ENCODE peak calls at places on chromosomes 11 and 22, in four cellular contexts. R is K562, Y is WTC11, B is SK-N-SH. M is an unnamed sample.
A peak's percentile ranks its signal among the peaks of the same experiment; 100 is the strongest.

GRCh38 chr22:19464975-19465374 is 14.0 kb downstream of the UFD1 start:
- DNase-seq in B (no peak), R (no peak), Y (no peak), M (no peak)

GRCh38 chr22:50301581-50301991 is 5.9 kb downstream of the PLXNB2 start:
- DNase-seq in R (no peak), B (peak; percentile 91), Y (no peak), M (no peak)

GRCh38 chr11:100861221-100861620 is 174.1 kb downstream of the ARHGAP42 start:
- DNase-seq in R (no peak), B (no peak), Y (no peak), M (no peak)

GRCh38 chr11:17734418-17734911 is at the start of gene KCNC1:
- DNase-seq in R (peak; percentile 46), B (peak; percentile 93), Y (peak; percentile 62), M (no peak)

GRCh38 chr22:26546282-26546681 is 34.0 kb upstream of the TFIP11 start:
- DNase-seq in B (no peak), R (no peak), Y (no peak), M (no peak)

GRCh38 chr11:14132312-14132711 is 169.8 kb downstream of the SPON1 start:
- DNase-seq in B (peak; percentile 44), R (no peak), Y (no peak), M (no peak)

GRCh38 chr11:44607987-44608386 is 42.5 kb downstream of the CD82 start:
- DNase-seq in R (peak; percentile 35), Y (no peak), B (no peak), M (no peak)

GRCh38 chr22:30860176-30861105 is 108.1 kb downstream of the MORC2 start:
- DNase-seq in B (peak; percentile 32), Y (no peak), R (no peak), M (peak; percentile 37)

GRCh38 chr11:16831281-16832192 is 93.1 kb downstream of the C11orf58 start:
- DNase-seq in R (no peak), Y (no peak), B (no peak), M (no peak)

GRCh38 chr22:38411016-38411415 is 44.0 kb downstream of the KCNJ4 start:
- DNase-seq in R (no peak), B (no peak), Y (no peak), M (no peak)

GRCh38 chr22:38070250-38070921 is 13.2 kb downstream of the PICK1 start:
- DNase-seq in R (no peak), Y (no peak), B (peak; percentile 1), M (no peak)

GRCh38 chr11:12116425-12117032 is 6.1 kb downstream of the MICAL2 start:
- DNase-seq in R (peak; percentile 87), Y (no peak), B (no peak), M (no peak)

GRCh38 chr11:121661796-121662508 is 209.2 kb upstream of the SORL1-AS1 start:
- DNase-seq in Y (no peak), B (no peak), R (no peak), M (no peak)

GRCh38 chr11:58493676-58494075 is 14.2 kb downstream of the OR5B21 start:
- DNase-seq in B (no peak), Y (no peak), R (no peak), M (no peak)

GRCh38 chr11:57307666-57308270 is 17.0 kb downstream of the TNKS1BP1 start:
- DNase-seq in R (no peak), B (no peak), Y (no peak), M (no peak)

GRCh38 chr11:76753950-76754349 is 29.2 kb upstream of the TSKU start:
- DNase-seq in Y (no peak), R (no peak), B (no peak), M (no peak)

GRCh38 chr11:129224538-129224937 is 32.4 kb upstream of the ARHGAP32 start:
- DNase-seq in B (no peak), Y (no peak), R (no peak), M (no peak)

GRCh38 chr11:93945596-93945995 is 75.6 kb upstream of the HEPHL1 start:
- DNase-seq in Y (no peak), B (no peak), R (no peak), M (no peak)

GRCh38 chr22:35539910-35540599 is 576 bp upstream of the RASD2 start:
- DNase-seq in Y (peak; percentile 66), R (peak; percentile 94), B (peak; percentile 98), M (peak; percentile 74)

GRCh38 chr22:35540600-35541253 is at the start of gene RASD2:
- DNase-seq in B (no peak), Y (peak; percentile 56), R (peak; percentile 26), M (no peak)

GRCh38 chr22:35539487-35539886 is 1.1 kb upstream of the RASD2 start:
- DNase-seq in Y (no peak), B (no peak), R (no peak), M (no peak)

GRCh38 chr22:35537252-35537651 is 3.4 kb upstream of the RASD2 start:
- DNase-seq in R (no peak), Y (no peak), B (no peak), M (no peak)

GRCh38 chr22:35538801-35539321 is 1.8 kb upstream of the RASD2 start:
- DNase-seq in Y (peak; percentile 78), B (peak; percentile 65), R (peak; percentile 40), M (peak; percentile 87)
- TF ChIP-seq TEAD4 in Y (no peak), B (no peak), R (no peak), M (no peak)

DNA sequence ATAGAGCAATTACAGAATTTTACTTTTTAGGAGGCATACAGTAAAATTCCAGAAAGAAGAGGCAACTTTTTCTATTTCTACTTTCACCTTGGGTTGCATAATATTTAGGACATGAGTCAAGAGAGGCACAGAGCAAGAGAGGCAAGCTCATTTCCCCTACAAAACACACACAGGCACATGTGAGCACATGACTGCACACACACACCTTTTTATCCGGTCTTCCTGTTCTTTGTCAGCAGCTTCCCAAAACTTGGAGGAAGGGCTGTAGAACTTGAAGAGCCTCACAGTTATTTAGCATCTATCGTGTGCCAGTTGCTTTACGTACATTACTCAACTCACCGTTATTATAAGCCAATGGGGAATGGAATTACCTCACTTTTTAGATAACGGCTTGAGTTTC is 37.8 kb upstream of the CCDC179 start:
- DNase-seq in Y (no peak), B (no peak), R (no peak), M (no peak)
- TF ChIP-seq TEAD4 in Y (no peak), B (no peak), R (no peak), M (no peak)

DNA sequence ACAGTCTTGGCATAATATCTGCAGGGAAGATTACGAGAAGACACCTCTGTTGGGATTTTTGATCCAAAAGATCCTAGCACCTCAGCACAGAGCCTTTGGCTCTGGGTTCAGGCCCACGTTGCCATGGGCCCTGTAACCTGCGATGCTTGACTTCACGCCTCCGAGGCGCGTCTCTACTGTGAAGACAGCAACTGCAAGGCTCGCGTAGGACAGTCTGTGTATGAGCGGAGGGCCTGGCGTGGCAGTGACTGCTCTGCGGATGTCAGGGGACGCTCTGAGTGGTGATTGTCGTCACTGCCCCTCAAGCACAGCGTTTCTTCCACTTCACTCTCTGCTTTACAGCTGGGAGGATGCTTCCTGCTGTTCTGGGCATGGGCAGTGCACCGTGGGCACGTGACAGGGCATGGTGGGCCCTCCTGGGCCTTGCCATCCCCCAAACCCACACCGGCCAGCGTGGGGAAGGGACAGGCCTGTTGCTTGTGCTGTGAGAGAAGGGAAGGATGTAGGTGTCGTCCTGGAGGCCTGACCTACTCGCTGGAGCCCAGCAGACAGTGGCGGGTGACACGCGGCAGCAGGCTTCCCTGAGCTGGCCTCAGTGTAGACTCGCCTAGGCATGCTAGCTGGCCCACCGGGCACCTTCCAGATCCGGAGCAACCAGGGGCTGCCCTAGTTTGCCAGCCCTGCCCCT is 26.5 kb downstream of the GLB1L2 start:
- DNase-seq in Y (peak; percentile 10), B (no peak), R (no peak), M (no peak)
- TF ChIP-seq TEAD4 in Y (no peak), B (no peak), R (no peak), M (no peak)

GRCh38 chr22:44311855-44312170 is 938 bp downstream of the SHISAL1 start:
- DNase-seq in Y (no peak), B (no peak), R (no peak), M (no peak)
- TF ChIP-seq TEAD4 in Y (no peak), B (no peak), R (no peak), M (no peak)

GRCh38 chr11:23897453-23898289 is 599.2 kb upstream of the LUZP2 start:
- DNase-seq in B (peak; percentile 14), R (no peak), Y (no peak), M (no peak)
- TF ChIP-seq TEAD4 in B (peak; percentile 59), R (no peak), Y (no peak), M (no peak)

GRCh38 chr11:125515102-125515439 is 19.0 kb upstream of the FEZ1 start:
- DNase-seq in B (no peak), Y (no peak), R (no peak), M (no peak)

GRCh38 chr11:125516266-125516665 is 20.2 kb upstream of the FEZ1 start:
- DNase-seq in R (no peak), B (no peak), Y (no peak), M (no peak)

GRCh38 chr11:125512106-125512505 is 16.0 kb upstream of the FEZ1 start:
- DNase-seq in Y (no peak), R (no peak), B (no peak), M (no peak)

GRCh38 chr11:125513705-125514265 is 17.7 kb upstream of the FEZ1 start:
- DNase-seq in B (no peak), Y (no peak), R (no peak), M (no peak)

GRCh38 chr11:125514336-125515101 is 18.5 kb upstream of the FEZ1 start:
- DNase-seq in Y (no peak), R (no peak), B (peak; percentile 32), M (no peak)
- TF ChIP-seq TEAD4 in Y (no peak), R (no peak), B (no peak), M (no peak)

M was measured in H1.